ENCODE peak calls at places on chromosomes 11 and 22, in five cellular contexts. F is OCI-LY7, E is aorta, N is bronchial epithelial cell, Z is lower lobe of right lung. M is an unnamed sample.

GRCh38 chr11:111541209-111542061 is 915 bp downstream of the LAYN start:
- DNase-seq in F (no peak), E (peak; percentile 76), N (peak; percentile 58), Z (peak; percentile 60), M (no peak)

GRCh38 chr11:2999464-2999998 is 7.4 kb upstream of the NAP1L4 start:
- DNase-seq in F (no peak), E (no peak), N (no peak), Z (no peak), M (no peak)

GRCh38 chr11:77092382-77092781 is 10.3 kb upstream of the OMP start:
- DNase-seq in F (no peak), E (peak; percentile 43), N (no peak), Z (peak; percentile 37), M (no peak)

GRCh38 chr22:26474687-26475086 is 8.9 kb downstream of the HPS4 start:
- DNase-seq in F (no peak), E (no peak), N (peak; percentile 75), Z (no peak), M (no peak)

GRCh38 chr11:111762981-111763643 is 3.1 kb downstream of the PPP2R1B start:
- DNase-seq in F (no peak), E (no peak), N (no peak), Z (no peak), M (no peak)

GRCh38 chr22:28514314-28514713 is 165.3 kb downstream of the TTC28 start:
- DNase-seq in F (no peak), E (no peak), N (no peak), Z (no peak), M (no peak)

GRCh38 chr22:31747441-31747840 is 2.5 kb downstream of the PRR14L start:
- DNase-seq in F (no peak), E (no peak), N (no peak), Z (no peak), M (no peak)

GRCh38 chr11:134560066-134560465 is 148.0 kb upstream of the B3GAT1 start:
- DNase-seq in F (no peak), E (no peak), N (no peak), Z (no peak), M (no peak)

GRCh38 chr11:78940500-78941225 is 366.0 kb upstream of the NARS2 start:
- DNase-seq in F (no peak), E (no peak), N (no peak), Z (no peak), M (no peak)

GRCh38 chr11:63472372-63472771 is 18.6 kb downstream of the PLAAT5 start:
- DNase-seq in F (no peak), E (no peak), N (no peak), Z (no peak), M (no peak)

GRCh38 chr11:47607380-47607779 is 13.2 kb upstream of the C1QTNF4 start:
- DNase-seq in F (no peak), E (peak; percentile 77), N (no peak), Z (no peak), M (no peak)

GRCh38 chr11:128776088-128776433 is 82.2 kb downstream of the FLI1 start:
- DNase-seq in F (no peak), E (no peak), N (no peak), Z (no peak), M (peak; percentile 29)

GRCh38 chr11:32434387-32435151 is 770 bp downstream of the WT1 start:
- DNase-seq in F (no peak), E (no peak), N (no peak), Z (no peak), M (no peak)

GRCh38 chr11:32432565-32433248 is 2.6 kb downstream of the WT1 start:
- DNase-seq in F (no peak), E (no peak), N (no peak), Z (no peak), M (no peak)

GRCh38 chr11:32433249-32434115 is 1.9 kb downstream of the WT1 start:
- DNase-seq in F (no peak), E (no peak), N (no peak), Z (no peak), M (no peak)

GRCh38 chr11:32435152-32435480 is 223 bp downstream of the WT1 start:
- DNase-seq in F (no peak), E (no peak), N (no peak), Z (no peak), M (no peak)

DNA sequence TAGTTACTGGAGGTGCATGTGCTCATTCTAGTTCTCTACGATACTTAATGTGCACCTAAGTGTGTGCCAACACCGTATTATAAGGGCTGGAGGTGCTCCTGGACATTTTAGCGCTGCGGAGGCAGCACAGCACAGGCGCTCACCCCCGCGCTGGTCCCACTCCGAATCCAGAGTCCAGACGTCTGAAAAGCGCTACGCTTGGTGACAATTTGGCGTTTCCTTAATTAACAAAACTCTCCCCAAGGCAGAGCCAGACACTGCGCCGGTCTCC is 1.3 kb downstream of the WT1 start:
- DNase-seq in F (no peak), E (no peak), N (no peak), Z (no peak), M (no peak)
- H3K4me3 ChIP-seq in F (no peak overlapping the region), E (no peak overlapping the region), N (no peak overlapping the region), Z (peak overlapping the region; percentile 33), M (no peak overlapping the region)

GRCh38 chr11:68841718-68842426 is at the start of gene CPT1A:
- DNase-seq in F (peak; percentile 69), E (peak; percentile 87), N (no peak), Z (peak; percentile 86), M (peak; percentile 77)

GRCh38 chr11:68840661-68841653 is 759 bp downstream of the CPT1A start:
- DNase-seq in F (peak; percentile 22), E (peak; percentile 81), N (no peak), Z (peak; percentile 77), M (peak; percentile 44)

GRCh38 chr11:68843052-68843561 is 1.4 kb upstream of the CPT1A start:
- DNase-seq in F (no peak), E (peak; percentile 63), N (no peak), Z (no peak), M (peak; percentile 60)

GRCh38 chr11:68843703-68844312 is 2.1 kb upstream of the CPT1A start:
- DNase-seq in F (peak; percentile 70), E (peak; percentile 79), N (no peak), Z (peak; percentile 93), M (peak; percentile 88)

DNA sequence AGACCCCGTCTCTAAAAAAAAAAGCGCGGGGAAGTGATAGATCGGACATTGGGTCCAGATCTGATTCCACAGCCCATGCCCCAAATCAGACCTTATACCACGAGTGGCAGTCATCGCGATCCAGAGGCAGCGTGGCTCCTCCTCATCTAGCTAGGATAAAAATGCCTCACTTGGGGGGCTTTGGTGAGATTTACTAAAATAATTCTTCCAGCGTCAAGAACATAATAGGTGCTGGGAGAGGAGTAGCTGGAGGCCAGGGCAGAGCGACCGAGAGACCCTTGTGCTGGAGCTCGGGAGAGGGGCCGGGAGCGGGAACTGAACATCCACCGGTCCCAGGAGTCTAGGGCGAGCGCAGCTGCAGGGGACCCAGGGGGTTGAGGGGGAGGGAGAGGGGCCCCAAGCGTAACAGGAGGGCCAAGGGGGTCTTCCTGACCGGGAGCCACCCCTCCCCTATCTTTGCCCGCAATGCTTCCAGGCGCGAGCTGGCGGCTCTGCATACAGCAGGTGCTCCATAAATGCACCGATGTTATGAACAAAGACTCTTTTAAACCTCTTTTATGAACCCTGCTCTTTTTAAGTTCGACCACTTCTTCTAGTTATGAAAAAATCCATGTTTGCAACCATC is 823 bp upstream of the CPT1A start:
- DNase-seq in F (no peak), E (no peak), N (no peak), Z (no peak), M (peak; percentile 4)
- H3K4me3 ChIP-seq in F (peak overlapping the region; percentile 73), E (no peak overlapping the region), N (no peak overlapping the region), Z (peak overlapping the region; percentile 97), M (peak overlapping the region; percentile 50)

GRCh38 chr11:57481915-57482781 is 21.8 kb downstream of the RTN4RL2 start:
- DNase-seq in F (no peak), E (no peak), N (no peak), Z (no peak), M (no peak)
- H3K4me3 ChIP-seq in F (peak overlapping the region; percentile 49), E (no peak overlapping the region), N (no peak overlapping the region), Z (no peak overlapping the region), M (no peak overlapping the region)

GRCh38 chr11:1746956-1747752 is 3.2 kb downstream of the IFITM10 start:
- DNase-seq in F (no peak), E (peak; percentile 45), N (no peak), Z (no peak), M (no peak)
- H3K4me3 ChIP-seq in F (no peak overlapping the region), E (no peak overlapping the region), N (peak overlapping the region; percentile 62), Z (no peak overlapping the region), M (no peak overlapping the region)

DNA sequence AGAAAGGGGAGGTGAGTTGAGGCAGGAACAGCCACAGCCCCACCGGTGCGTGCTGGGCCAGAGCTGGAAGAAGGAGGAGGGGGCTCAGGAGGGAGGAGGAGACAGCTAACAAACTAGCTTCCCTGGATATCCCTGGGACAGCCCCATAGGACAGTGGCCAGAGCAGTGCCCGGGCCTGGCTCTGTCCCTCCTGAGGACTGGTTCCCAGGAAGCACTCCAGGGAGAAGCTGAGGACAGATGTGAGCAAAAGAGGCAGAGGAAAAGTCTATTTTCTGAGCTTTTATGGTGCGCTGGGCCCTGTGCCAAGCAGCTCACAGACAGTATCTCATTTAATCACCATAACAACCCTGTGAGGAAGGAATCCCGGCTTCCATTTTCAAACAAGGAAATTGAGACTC is 8.3 kb downstream of the DCHS1 start:
- DNase-seq in F (no peak), E (no peak), N (no peak), Z (no peak), M (no peak)
- H3K4me3 ChIP-seq in F (no peak overlapping the region), E (no peak overlapping the region), N (no peak overlapping the region), Z (no peak overlapping the region), M (no peak overlapping the region)

GRCh38 chr22:45263790-45264269 is 20.9 kb upstream of the UPK3A start:
- DNase-seq in F (peak; percentile 65), E (peak; percentile 85), N (peak; percentile 80), Z (peak; percentile 77), M (peak; percentile 88)
- H3K4me3 ChIP-seq in F (peak overlapping the region; percentile 53), E (no peak overlapping the region), N (no peak overlapping the region), Z (no peak overlapping the region), M (no peak overlapping the region)

DNA sequence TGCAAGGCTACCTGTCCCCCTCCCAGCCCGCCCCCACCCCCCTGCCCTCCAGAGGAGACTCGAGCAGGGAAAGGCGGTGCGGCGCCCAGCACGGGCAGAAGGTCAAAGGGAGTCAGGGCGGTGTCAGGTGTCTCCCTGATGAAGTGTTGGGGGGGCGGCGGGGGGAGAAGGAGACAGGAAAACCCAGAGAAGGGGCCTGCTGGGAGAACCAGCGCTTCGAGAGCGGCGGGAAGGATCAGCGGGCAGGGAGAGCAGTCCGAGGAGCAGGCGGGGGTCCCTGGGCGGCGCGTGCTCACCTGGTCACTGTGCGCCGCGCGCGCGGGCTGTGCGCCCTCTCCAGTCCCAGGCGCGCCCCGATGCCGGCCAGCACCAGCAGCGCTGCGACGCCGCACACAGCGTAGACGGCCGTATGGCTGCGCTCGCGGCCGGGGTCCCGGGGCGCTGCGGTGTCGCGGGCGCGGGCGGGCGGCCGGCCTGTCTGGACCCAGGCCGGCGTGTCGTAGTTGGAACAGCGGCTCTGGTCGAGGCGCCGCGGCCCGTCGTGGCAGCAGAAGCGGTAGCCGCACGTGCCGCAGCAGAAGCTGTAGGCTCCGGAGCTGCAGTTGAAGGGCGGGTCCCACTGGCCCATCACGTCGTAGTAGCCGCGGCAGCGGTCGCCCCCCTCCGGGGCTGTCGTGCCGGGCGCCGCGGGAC is 886 bp downstream of the SHISA8 start:
- DNase-seq in F (no peak), E (no peak), N (no peak), Z (no peak), M (no peak)
- H3K4me3 ChIP-seq in F (no peak overlapping the region), E (no peak overlapping the region), N (no peak overlapping the region), Z (no peak overlapping the region), M (no peak overlapping the region)

M was measured in GM12865.